ENCODE peak calls at places on chromosomes 7 and 10, in four cellular contexts. One of them, this sample, is unnamed.
A peak's percentile ranks its signal among the peaks of the same experiment; 100 is the strongest.

GRCh38 chr7:118148930-118149329 is 35.0 kb upstream of the LSM8 start:
- DNase-seq in PC-9: no peak
- DNase-seq in CD8-positive, alpha-beta memory T cell: no peak
- DNase-seq in uterus: no peak
- DNase-seq in this sample: no peak

GRCh38 chr10:116690356-116691078 is 51.8 kb downstream of the HSPA12A start:
- DNase-seq in PC-9: no peak
- DNase-seq in CD8-positive, alpha-beta memory T cell: no peak
- DNase-seq in uterus: peak; percentile 57
- DNase-seq in this sample: no peak

GRCh38 chr10:49252313-49253034 is 46.5 kb upstream of the C10orf71 start:
- DNase-seq in PC-9: no peak
- DNase-seq in CD8-positive, alpha-beta memory T cell: no peak
- DNase-seq in uterus: no peak
- DNase-seq in this sample: no peak

GRCh38 chr7:19982841-19983835 is 209.7 kb upstream of the TMEM196 start:
- DNase-seq in PC-9: no peak
- DNase-seq in CD8-positive, alpha-beta memory T cell: no peak
- DNase-seq in uterus: peak; percentile 39
- DNase-seq in this sample: no peak

GRCh38 chr10:122149607-122150505 is 121.2 kb upstream of the BTBD16 start:
- DNase-seq in PC-9: no peak
- DNase-seq in CD8-positive, alpha-beta memory T cell: no peak
- DNase-seq in uterus: peak; percentile 72
- DNase-seq in this sample: no peak

GRCh38 chr7:143410523-143411004 is 1.9 kb upstream of the EPHA1 start:
- DNase-seq in PC-9: no peak
- DNase-seq in CD8-positive, alpha-beta memory T cell: no peak
- DNase-seq in uterus: peak; percentile 80
- DNase-seq in this sample: no peak

GRCh38 chr7:108570146-108570755 is 577 bp downstream of the DNAJB9 start:
- DNase-seq in PC-9: peak; percentile 48
- DNase-seq in CD8-positive, alpha-beta memory T cell: peak; percentile 65
- DNase-seq in uterus: no peak
- DNase-seq in this sample: peak; percentile 85

GRCh38 chr10:21285742-21286311 is 239.7 kb downstream of the SKIDA1 start:
- DNase-seq in PC-9: no peak
- DNase-seq in CD8-positive, alpha-beta memory T cell: no peak
- DNase-seq in uterus: no peak
- DNase-seq in this sample: no peak

GRCh38 chr10:5698062-5698461 is 13.4 kb downstream of the TASOR2 start:
- DNase-seq in PC-9: no peak
- DNase-seq in CD8-positive, alpha-beta memory T cell: no peak
- DNase-seq in uterus: no peak
- DNase-seq in this sample: no peak
- H3K4me1 ChIP-seq in PC-9: no peaks in the 10 kb centered on the region
- H3K4me1 ChIP-seq in CD8-positive, alpha-beta memory T cell: peaks cover 42% of the 10 kb centered on the region
- H3K4me1 ChIP-seq in uterus: peaks cover 8% of the 10 kb centered on the region
- H3K4me1 ChIP-seq in this sample: no peaks in the 10 kb centered on the region

GRCh38 chr10:75228834-75229233 is 6.9 kb downstream of the COMTD1 start:
- DNase-seq in PC-9: no peak
- DNase-seq in CD8-positive, alpha-beta memory T cell: no peak
- DNase-seq in uterus: no peak
- DNase-seq in this sample: no peak
- H3K27me3 ChIP-seq in PC-9: no peaks in the 10 kb centered on the region
- H3K27me3 ChIP-seq in CD8-positive, alpha-beta memory T cell: no peaks in the 10 kb centered on the region
- H3K27me3 ChIP-seq in uterus: no peaks in the 10 kb centered on the region
- H3K27me3 ChIP-seq in this sample: no peaks in the 10 kb centered on the region

DNA sequence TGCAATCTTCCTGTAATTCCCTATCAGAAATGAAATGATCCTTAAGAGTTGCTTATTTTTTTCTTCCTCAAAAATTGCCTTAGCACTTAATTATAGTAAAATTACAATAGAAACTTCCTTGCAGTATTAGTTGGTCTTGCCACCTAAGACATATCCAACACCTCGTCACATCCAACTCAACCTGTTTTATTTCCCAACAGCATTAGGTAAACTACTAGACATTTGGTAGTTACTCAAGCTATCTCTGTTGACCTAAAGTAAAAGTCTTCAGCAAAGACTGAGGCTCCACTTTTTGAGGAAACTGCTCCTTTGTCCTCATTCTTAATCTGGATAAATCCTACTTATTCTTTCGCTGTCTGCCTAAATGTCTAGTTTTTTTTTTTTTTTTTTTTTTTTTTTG is 20.4 kb downstream of the HIBADH start:
- DNase-seq in PC-9: no peak
- DNase-seq in CD8-positive, alpha-beta memory T cell: no peak
- DNase-seq in uterus: no peak
- DNase-seq in this sample: no peak
- H3K4me3 ChIP-seq in PC-9: no peak overlapping the region
- H3K4me3 ChIP-seq in CD8-positive, alpha-beta memory T cell: no peak overlapping the region
- H3K4me3 ChIP-seq in uterus: no peak overlapping the region
- H3K4me3 ChIP-seq in this sample: no peak overlapping the region

GRCh38 chr10:28554952-28555351 is 22.0 kb downstream of the WAC start:
- DNase-seq in PC-9: no peak
- DNase-seq in CD8-positive, alpha-beta memory T cell: no peak
- DNase-seq in uterus: no peak
- DNase-seq in this sample: no peak
- H3K4me1 ChIP-seq in PC-9: no peaks in the 10 kb centered on the region
- H3K4me1 ChIP-seq in CD8-positive, alpha-beta memory T cell: peaks cover 80% of the 10 kb centered on the region
- H3K4me1 ChIP-seq in uterus: no peaks in the 10 kb centered on the region
- H3K4me1 ChIP-seq in this sample: no peaks in the 10 kb centered on the region

GRCh38 chr10:100747061-100747825 is 1.9 kb downstream of the PAX2 start:
- DNase-seq in PC-9: no peak
- DNase-seq in CD8-positive, alpha-beta memory T cell: no peak
- DNase-seq in uterus: no peak
- DNase-seq in this sample: no peak
- H3K27me3 ChIP-seq in PC-9: peaks cover 78% of the 10 kb centered on the region
- H3K27me3 ChIP-seq in CD8-positive, alpha-beta memory T cell: peaks cover 52% of the 10 kb centered on the region
- H3K27me3 ChIP-seq in uterus: peaks cover 22% of the 10 kb centered on the region
- H3K27me3 ChIP-seq in this sample: no peaks in the 10 kb centered on the region

This sample was measured in Peyer's patch.